ENCODE peak calls at places on chromosomes 11 and 22, in five cellular contexts. X, M, D, E and F are unnamed samples.

GRCh38 chr11:113163291-113164030 is 150.9 kb upstream of the TTC12 start:
- DNase-seq in E (no peak), X (no peak), D (no peak), M (no peak), F (no peak)

GRCh38 chr11:102414559-102414958 is 38.0 kb downstream of the TMEM123 start:
- DNase-seq in X (no peak), D (no peak), E (no peak), M (no peak), F (no peak)

GRCh38 chr11:36160115-36160514 is 129.1 kb downstream of the COMMD9 start:
- DNase-seq in X (no peak), M (no peak), D (no peak), E (no peak), F (no peak)

GRCh38 chr11:17591293-17591692 is 44.2 kb downstream of the OTOG start:
- DNase-seq in E (no peak), D (no peak), X (no peak), M (no peak), F (no peak)

GRCh38 chr11:910044-910588 is 494 bp downstream of the CHID1 start:
- DNase-seq in X (no peak), M (no peak), D (no peak), E (peak), F (no peak)

GRCh38 chr22:39175127-39176066 is 22.9 kb upstream of the CBX7 start:
- DNase-seq in X (no peak), E (no peak), D (no peak), M (no peak), F (no peak)

GRCh38 chr22:44882226-44882905 is 127.4 kb downstream of the PHF21B start:
- DNase-seq in M (no peak), E (no peak), X (no peak), D (no peak), F (no peak)

GRCh38 chr11:70242885-70243284 is 27.6 kb upstream of the PPFIA1 start:
- DNase-seq in M (no peak), E (no peak), X (no peak), D (no peak), F (no peak)

GRCh38 chr11:57458060-57458409 is 2.3 kb upstream of the RTN4RL2 start:
- DNase-seq in D (peak), M (no peak), X (no peak), E (no peak), F (no peak)